ENCODE peak calls at places on chromosomes 4 and X, in ten cellular contexts. O is CD8-positive, alpha-beta memory T cell; R is endodermal cell; I is upper lobe of right lung; V is uterus; S is WERI-Rb-1; D is HAP-1; K is HepG2; U is HCT116; P is thoracic aorta. C is an unnamed sample.
A peak's percentile ranks its signal among the peaks of the same experiment; 100 is the strongest.

GRCh38 chr4:101833455-101833854 is 42.9 kb downstream of the BANK1 start:
- DNase-seq in K (no peak), S (no peak), I (no peak), U (no peak), P (no peak), O (no peak), D (no peak), V (no peak), R (no peak), C (no peak)

GRCh38 chrX:39577976-39578962 is 519.5 kb downstream of the BCOR start:
- DNase-seq in P (no peak), U (no peak), O (no peak), D (no peak), S (no peak), I (no peak), K (no peak), V (no peak), R (no peak), C (peak; percentile 9)

GRCh38 chr4:78799551-78800495 is 23.7 kb downstream of the BMP2K start:
- DNase-seq in S (no peak), K (no peak), O (no peak), V (no peak), U (no peak), I (no peak), P (no peak), R (no peak), D (no peak), C (no peak)

GRCh38 chrX:23623797-23624196 is 43.5 kb upstream of the PRDX4 start:
- DNase-seq in P (no peak), O (no peak), I (no peak), K (no peak), D (no peak), V (no peak), U (no peak), R (no peak), S (no peak), C (no peak)

GRCh38 chr4:16226816-16227461 is 668 bp upstream of the TAPT1 start:
- DNase-seq in O (peak; percentile 51), R (peak; percentile 87), U (no peak), S (peak; percentile 69), V (peak; percentile 54), K (peak; percentile 35), P (no peak), D (peak; percentile 71), I (peak; percentile 84), C (peak; percentile 49)

GRCh38 chrX:119726900-119727555 is 31.4 kb upstream of the SOWAHD start:
- DNase-seq in D (no peak), O (peak; percentile 52), P (no peak), U (no peak), V (no peak), R (no peak), K (no peak), I (no peak), S (no peak), C (no peak)

GRCh38 chr4:129140521-129140920 is 44.6 kb downstream of the C4orf33 start:
- DNase-seq in P (no peak), V (no peak), R (no peak), S (no peak), U (no peak), D (no peak), I (no peak), O (no peak), K (no peak), C (no peak)

GRCh38 chrX:153938226-153938786 is 3.5 kb upstream of the NAA10 start:
- DNase-seq in I (no peak), R (no peak), O (no peak), K (no peak), D (no peak), S (peak; percentile 18), V (no peak), P (no peak), U (no peak), C (no peak)

GRCh38 chr4:26061248-26061986 is 147.4 kb downstream of the SMIM20 start:
- DNase-seq in D (peak; percentile 73), S (peak; percentile 65), K (peak; percentile 6), V (no peak), R (peak; percentile 77), P (no peak), U (peak; percentile 63), O (no peak), I (no peak), C (no peak)

GRCh38 chr4:39699676-39700409 is 1.9 kb downstream of the UBE2K start:
- DNase-seq in K (peak; percentile 42), P (no peak), O (no peak), V (no peak), U (no peak), I (no peak), S (no peak), R (no peak), D (no peak), C (no peak)

GRCh38 chrX:39261446-39262147 is 460.3 kb downstream of the MID1IP1 start:
- DNase-seq in V (no peak), U (peak; percentile 8), I (no peak), S (peak; percentile 47), R (peak; percentile 54), D (peak; percentile 28), P (no peak), K (peak; percentile 0), O (no peak), C (peak; percentile 8)

DNA sequence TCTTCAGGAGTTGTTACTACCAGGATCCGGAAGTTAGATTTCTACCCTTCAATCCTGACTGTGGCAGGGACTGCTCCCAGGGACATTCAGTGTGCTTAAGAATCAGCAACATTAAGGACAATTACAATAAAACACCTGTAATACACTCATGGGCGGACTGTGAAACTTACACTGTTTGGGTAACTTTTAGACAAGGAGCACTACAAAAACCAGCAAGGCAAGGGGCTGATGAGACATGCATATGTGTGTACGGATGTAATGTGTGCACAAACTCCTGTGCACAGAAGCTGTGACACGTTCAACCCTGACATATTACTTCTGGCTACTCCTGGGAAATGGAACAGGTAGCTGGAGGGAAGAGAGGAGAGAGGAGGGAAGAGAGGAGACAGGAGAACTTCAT is 75.8 kb downstream of the FAT1 start:
- DNase-seq in V (no peak), D (no peak), I (no peak), S (no peak), U (no peak), K (no peak), R (no peak), O (no peak), P (no peak), C (no peak)
- H3K36me3 ChIP-seq in V (no peaks in the 10 kb centered on the region), D (peaks cover 3% of the 10 kb centered on the region), I (peaks cover 8% of the 10 kb centered on the region), S (no peaks in the 10 kb centered on the region), U (peaks cover 19% of the 10 kb centered on the region), K (peaks cover 31% of the 10 kb centered on the region), R (peaks cover 9% of the 10 kb centered on the region), O (no peaks in the 10 kb centered on the region), P (no peaks in the 10 kb centered on the region), C (no peaks in the 10 kb centered on the region)

GRCh38 chr4:2942037-2942531 is 21.1 kb downstream of the NOP14 start:
- DNase-seq in S (no peak), K (no peak), U (no peak), R (peak; percentile 52), V (no peak), O (peak; percentile 60), I (no peak), P (no peak), D (peak; percentile 7), C (no peak)
- H3K36me3 ChIP-seq in S (peaks cover 93% of the 10 kb centered on the region), K (peaks cover 86% of the 10 kb centered on the region), U (peaks cover 58% of the 10 kb centered on the region), R (peaks cover 90% of the 10 kb centered on the region), V (no peaks in the 10 kb centered on the region), O (peaks cover 62% of the 10 kb centered on the region), I (peaks cover 97% of the 10 kb centered on the region), P (peaks cover 82% of the 10 kb centered on the region), D (peaks cover 92% of the 10 kb centered on the region), C (peaks cover 13% of the 10 kb centered on the region)

GRCh38 chr4:1987721-1988326 is 20.9 kb downstream of the NELFA start:
- DNase-seq in P (no peak), R (no peak), O (no peak), U (no peak), I (peak; percentile 52), S (no peak), V (no peak), K (no peak), D (no peak), C (no peak)

GRCh38 chr4:1989533-1990347 is 19.0 kb downstream of the NELFA start:
- DNase-seq in O (no peak), U (no peak), K (no peak), S (no peak), R (no peak), V (no peak), I (peak; percentile 60), D (no peak), P (no peak), C (no peak)

GRCh38 chr4:1987296-1987695 is 21.5 kb downstream of the NELFA start:
- DNase-seq in S (no peak), U (no peak), V (no peak), I (peak; percentile 56), P (no peak), D (no peak), R (no peak), O (no peak), K (no peak), C (no peak)

GRCh38 chr4:1986578-1987210 is 22.1 kb downstream of the NELFA start:
- DNase-seq in I (peak; percentile 60), R (no peak), P (no peak), V (no peak), S (no peak), K (no peak), D (no peak), U (no peak), O (no peak), C (no peak)

GRCh38 chr4:1988327-1988724 is 20.4 kb downstream of the NELFA start:
- DNase-seq in K (no peak), I (no peak), U (no peak), S (no peak), V (no peak), P (no peak), R (no peak), D (no peak), O (no peak), C (no peak)
- H3K36me3 ChIP-seq in K (peaks cover 65% of the 10 kb centered on the region), I (peaks cover 79% of the 10 kb centered on the region), U (peaks cover 31% of the 10 kb centered on the region), S (peaks cover 85% of the 10 kb centered on the region), V (no peaks in the 10 kb centered on the region), P (peaks cover 71% of the 10 kb centered on the region), R (peaks cover 43% of the 10 kb centered on the region), D (peaks cover 54% of the 10 kb centered on the region), O (peaks cover 28% of the 10 kb centered on the region), C (peaks cover 13% of the 10 kb centered on the region)

GRCh38 chr4:173527103-173527876 is 2.7 kb downstream of the HAND2 start:
- DNase-seq in D (no peak), U (no peak), O (no peak), S (no peak), P (no peak), R (peak; percentile 92), K (no peak), I (no peak), V (no peak), C (no peak)

GRCh38 chr4:173530326-173531062 is 465 bp upstream of the HAND2 start:
- DNase-seq in S (no peak), R (peak; percentile 64), D (no peak), U (no peak), V (no peak), P (no peak), K (no peak), O (no peak), I (no peak), C (no peak)

GRCh38 chr4:173526724-173527102 is 3.3 kb downstream of the HAND2 start:
- DNase-seq in R (no peak), S (no peak), P (no peak), V (no peak), D (no peak), K (no peak), O (no peak), I (no peak), U (no peak), C (no peak)

GRCh38 chr4:173529505-173530325 is at the start of gene HAND2:
- DNase-seq in I (no peak), S (peak; percentile 87), V (peak; percentile 96), U (no peak), P (no peak), D (peak; percentile 72), K (no peak), O (no peak), R (peak; percentile 84), C (no peak)

GRCh38 chr4:173528378-173529321 is 1.4 kb downstream of the HAND2 start:
- DNase-seq in R (peak; percentile 81), O (no peak), I (no peak), S (no peak), V (no peak), P (no peak), D (peak; percentile 33), K (no peak), U (no peak), C (no peak)
- H3K36me3 ChIP-seq in R (no peaks in the 10 kb centered on the region), O (no peaks in the 10 kb centered on the region), I (no peaks in the 10 kb centered on the region), S (peaks cover 21% of the 10 kb centered on the region), V (no peaks in the 10 kb centered on the region), P (no peaks in the 10 kb centered on the region), D (no peaks in the 10 kb centered on the region), K (no peaks in the 10 kb centered on the region), U (no peaks in the 10 kb centered on the region), C (no peaks in the 10 kb centered on the region)